ENCODE peak calls at places on chromosomes 5 and 9, in six cellular contexts. Q, C, X, D, L and Y are unnamed samples.

GRCh38 chr5:139650031-139650688 is 2.0 kb downstream of the CXXC5 start:
- DNase-seq in Q (peak; percentile 40), C (no peak), X (no peak), D (no peak), L (no peak), Y (no peak)

GRCh38 chr5:108148715-108149139 is 233.2 kb downstream of the FBXL17 start:
- DNase-seq in Q (no peak), C (peak; percentile 24), X (no peak), D (peak; percentile 5), L (no peak), Y (peak; percentile 49)

GRCh38 chr5:124979174-124979573 is 232.7 kb upstream of the ZNF608 start:
- DNase-seq in Q (no peak), C (peak; percentile 32), X (no peak), D (no peak), L (no peak), Y (no peak)

GRCh38 chr5:65157906-65158603 is 323.7 kb downstream of the ADAMTS6 start:
- DNase-seq in Q (no peak), C (peak; percentile 12), X (peak; percentile 6), D (peak; percentile 2), L (no peak), Y (no peak)

GRCh38 chr5:57816108-57816507 is 333.5 kb upstream of the ACTBL2 start:
- DNase-seq in Q (no peak), C (peak; percentile 85), X (peak; percentile 63), D (no peak), L (no peak), Y (peak; percentile 69)

GRCh38 chr5:59571077-59571476 is 322.4 kb downstream of the PDE4D start:
- DNase-seq in Q (no peak), C (no peak), X (no peak), D (no peak), L (no peak), Y (no peak)

GRCh38 chr9:121463026-121463827 is 36.4 kb downstream of the GGTA1 start:
- DNase-seq in Q (peak; percentile 82), C (peak; percentile 30), X (peak; percentile 6), D (peak; percentile 4), L (no peak), Y (peak; percentile 54)

GRCh38 chr5:17114715-17115599 is 102.5 kb upstream of the BASP1 start:
- DNase-seq in Q (no peak), C (peak; percentile 36), X (no peak), D (no peak), L (no peak), Y (no peak)

GRCh38 chr9:89542461-89543021 is 44.6 kb upstream of the SEMA4D start:
- DNase-seq in Q (no peak), C (no peak), X (no peak), D (no peak), L (no peak), Y (no peak)

GRCh38 chr9:73838871-73839270 is 658.3 kb upstream of the RORB start:
- DNase-seq in Q (no peak), C (no peak), X (no peak), D (no peak), L (no peak), Y (no peak)

GRCh38 chr9:5269249-5269715 is 35.2 kb downstream of the RLN2 start:
- DNase-seq in Q (no peak), C (no peak), X (no peak), D (peak; percentile 38), L (no peak), Y (peak; percentile 90)

GRCh38 chr9:133385452-133385851 is 9.3 kb downstream of the STKLD1 start:
- DNase-seq in Q (no peak), C (no peak), X (no peak), D (no peak), L (no peak), Y (no peak)

GRCh38 chr5:159146839-159147238 is 47.1 kb upstream of the EBF1 start:
- DNase-seq in Q (no peak), C (no peak), X (no peak), D (no peak), L (no peak), Y (no peak)

GRCh38 chr9:128370367-128370751 is 815 bp upstream of the URM1 start:
- DNase-seq in Q (no peak), C (no peak), X (no peak), D (no peak), L (no peak), Y (no peak)

GRCh38 chr5:179192891-179193470 is 132.8 kb downstream of the ZNF354C start:
- DNase-seq in Q (no peak), C (no peak), X (no peak), D (no peak), L (no peak), Y (no peak)

GRCh38 chr5:53019320-53019719 is 30.2 kb downstream of the ITGA2 start:
- DNase-seq in Q (peak; percentile 12), C (peak; percentile 77), X (peak; percentile 33), D (peak; percentile 86), L (no peak), Y (peak; percentile 69)

GRCh38 chr9:27572036-27572435 is 1.2 kb downstream of the C9orf72 start:
- DNase-seq in Q (no peak), C (no peak), X (no peak), D (no peak), L (no peak), Y (no peak)

GRCh38 chr9:2722715-2723114 is 5.4 kb downstream of the KCNV2 start:
- DNase-seq in Q (peak; percentile 14), C (no peak), X (no peak), D (peak; percentile 7), L (no peak), Y (no peak)

GRCh38 chr9:7237473-7238243 is 479.9 kb downstream of the KDM4C start:
- DNase-seq in Q (no peak), C (no peak), X (no peak), D (no peak), L (no peak), Y (no peak)

GRCh38 chr5:148509893-148510292 is 126.1 kb downstream of the FBXO38 start:
- DNase-seq in Q (no peak), C (no peak), X (no peak), D (no peak), L (no peak), Y (no peak)

GRCh38 chr5:16784088-16784487 is 152.0 kb downstream of the MYO10 start:
- DNase-seq in Q (no peak), C (no peak), X (no peak), D (no peak), L (no peak), Y (no peak)

GRCh38 chr5:94908889-94909480 is 290.5 kb downstream of the SLF1 start:
- DNase-seq in Q (peak; percentile 28), C (peak; percentile 42), X (peak; percentile 35), D (peak; percentile 25), L (no peak), Y (peak; percentile 46)

GRCh38 chr5:55037046-55037771 is 13.2 kb downstream of the GZMK start:
- DNase-seq in Q (no peak), C (peak; percentile 2), X (peak; percentile 8), D (no peak), L (no peak), Y (peak; percentile 7)

GRCh38 chr5:116495786-116496185 is 78.8 kb downstream of the SEMA6A start:
- DNase-seq in Q (no peak), C (no peak), X (no peak), D (no peak), L (no peak), Y (no peak)

GRCh38 chr5:138985256-138985655 is 110.1 kb upstream of the LRRTM2 start:
- DNase-seq in Q (no peak), C (no peak), X (no peak), D (peak; percentile 21), L (no peak), Y (peak; percentile 66)

GRCh38 chr9:23826120-23826629 is at the start of gene ELAVL2:
- DNase-seq in Q (no peak), C (peak; percentile 99), X (no peak), D (no peak), L (peak; percentile 26), Y (peak; percentile 78)

GRCh38 chr9:4555251-4555650 is 65.0 kb downstream of the SLC1A1 start:
- DNase-seq in Q (no peak), C (no peak), X (peak; percentile 34), D (no peak), L (no peak), Y (peak; percentile 91)

GRCh38 chr9:37944671-37945481 is 40.9 kb upstream of the SLC25A51 start:
- DNase-seq in Q (no peak), C (no peak), X (no peak), D (no peak), L (no peak), Y (no peak)

GRCh38 chr5:43769576-43770352 is 166.8 kb downstream of the NNT start:
- DNase-seq in Q (no peak), C (peak; percentile 28), X (no peak), D (no peak), L (no peak), Y (peak; percentile 64)

GRCh38 chr5:78002690-78003089 is 226.6 kb upstream of the TBCA start:
- DNase-seq in Q (no peak), C (no peak), X (no peak), D (no peak), L (no peak), Y (no peak)

GRCh38 chr9:120916573-120916972 is 10.0 kb downstream of the TRAF1 start:
- DNase-seq in Q (no peak), C (no peak), X (no peak), D (no peak), L (no peak), Y (no peak)

GRCh38 chr5:57937501-57937900 is 454.9 kb upstream of the ACTBL2 start:
- DNase-seq in Q (no peak), C (no peak), X (no peak), D (no peak), L (no peak), Y (no peak)

GRCh38 chr5:57441557-57441956 is 41.1 kb downstream of the ACTBL2 start:
- DNase-seq in Q (peak; percentile 76), C (peak; percentile 28), X (no peak), D (no peak), L (no peak), Y (peak; percentile 98)

GRCh38 chr5:13632676-13633075 is 311.8 kb downstream of the DNAH5 start:
- DNase-seq in Q (no peak), C (peak; percentile 31), X (no peak), D (no peak), L (no peak), Y (no peak)

GRCh38 chr9:98255064-98255577 is 328 bp downstream of the TBC1D2 start:
- DNase-seq in Q (no peak), C (peak; percentile 23), X (no peak), D (no peak), L (no peak), Y (no peak)

GRCh38 chr9:100092066-100092465 is 6.7 kb downstream of the ERP44 start:
- DNase-seq in Q (no peak), C (no peak), X (no peak), D (no peak), L (no peak), Y (no peak)
- H3K4me1 ChIP-seq in Q (peaks cover 20% of the 10 kb centered on the region), C (peaks cover 18% of the 10 kb centered on the region), X (no peaks in the 10 kb centered on the region), D (peaks cover 31% of the 10 kb centered on the region), L (peaks cover 8% of the 10 kb centered on the region), Y (peaks cover 32% of the 10 kb centered on the region)

GRCh38 chr5:56396634-56397033 is 163.5 kb upstream of the ANKRD55 start:
- DNase-seq in Q (no peak), C (no peak), X (no peak), D (no peak), L (no peak), Y (no peak)
- H3K9me3 ChIP-seq in Q (peaks cover 4% of the 10 kb centered on the region), C (peaks cover 32% of the 10 kb centered on the region), X (peaks cover 4% of the 10 kb centered on the region), D (peaks cover 18% of the 10 kb centered on the region), L (no peaks in the 10 kb centered on the region), Y (no peaks in the 10 kb centered on the region)

GRCh38 chr5:32202394-32202793 is 28.3 kb upstream of the GOLPH3 start:
- DNase-seq in Q (no peak), C (no peak), X (no peak), D (no peak), L (no peak), Y (no peak)
- TF ChIP-seq MAX in Q (no peak), C (no peak), X (no peak), D (no peak), L (no peak), Y (no peak)

GRCh38 chr5:88831856-88832255 is 51.1 kb downstream of the MEF2C start:
- DNase-seq in Q (no peak), C (no peak), X (no peak), D (no peak), L (no peak), Y (peak; percentile 59)
- H3K4me1 ChIP-seq in Q (peaks cover 13% of the 10 kb centered on the region), C (no peaks in the 10 kb centered on the region), X (peaks cover 27% of the 10 kb centered on the region), D (no peaks in the 10 kb centered on the region), L (peaks cover 40% of the 10 kb centered on the region), Y (peaks cover 71% of the 10 kb centered on the region)